ENCODE peak calls at places on chromosomes 3 and 15, in eight cellular contexts. K, O, Q, S, C, E, M and X are unnamed samples.

GRCh38 chr3:126994661-126995161 is 11.8 kb downstream of the PLXNA1 start:
- DNase-seq in K (no peak), O (no peak), Q (no peak), S (no peak), C (no peak), E (no peak), M (no peak), X (no peak)

GRCh38 chr3:100954990-100955389 is 38.2 kb downstream of the ABI3BP start:
- DNase-seq in K (no peak), O (peak), Q (no peak), S (no peak), C (no peak), E (peak), M (no peak), X (no peak)

GRCh38 chr15:100073982-100074381 is 267.8 kb downstream of the ADAMTS17 start:
- DNase-seq in K (no peak), O (no peak), Q (no peak), S (no peak), C (no peak), E (no peak), M (no peak), X (no peak)

GRCh38 chr15:37099321-37100108 is 834 bp downstream of the MEIS2 start:
- DNase-seq in K (no peak), O (no peak), Q (no peak), S (no peak), C (no peak), E (no peak), M (no peak), X (no peak)

GRCh38 chr15:82951472-82952155 is 906 bp downstream of the HOMER2 start:
- DNase-seq in K (no peak), O (no peak), Q (no peak), S (no peak), C (no peak), E (no peak), M (no peak), X (no peak)

GRCh38 chr3:13894812-13895154 is 14.9 kb upstream of the WNT7A start:
- DNase-seq in K (no peak), O (no peak), Q (no peak), S (no peak), C (no peak), E (no peak), M (no peak), X (no peak)

GRCh38 chr3:132405188-132405587 is 12.1 kb upstream of the DNAJC13 start:
- DNase-seq in K (no peak), O (no peak), Q (no peak), S (no peak), C (no peak), E (no peak), M (no peak), X (no peak)

GRCh38 chr3:123686254-123686653 is 101.4 kb upstream of the HACD2 start:
- DNase-seq in K (no peak), O (no peak), Q (no peak), S (no peak), C (no peak), E (no peak), M (no peak), X (no peak)

GRCh38 chr3:128835096-128835495 is 44.3 kb upstream of the ACAD9 start:
- DNase-seq in K (no peak), O (no peak), Q (no peak), S (no peak), C (no peak), E (no peak), M (no peak), X (no peak)

GRCh38 chr3:129184396-129184656 is 630 bp upstream of the CNBP start:
- DNase-seq in K (no peak), O (peak), Q (no peak), S (no peak), C (no peak), E (peak), M (no peak), X (no peak)

GRCh38 chr3:37856381-37856780 is 5.3 kb upstream of the CTDSPL start:
- DNase-seq in K (no peak), O (peak), Q (no peak), S (no peak), C (no peak), E (no peak), M (no peak), X (no peak)

GRCh38 chr3:12807066-12807465 is 10.6 kb downstream of the CAND2 start:
- DNase-seq in K (no peak), O (no peak), Q (no peak), S (no peak), C (no peak), E (no peak), M (no peak), X (no peak)

GRCh38 chr3:142647856-142648255 is 51.7 kb downstream of the PLS1 start:
- DNase-seq in K (no peak), O (peak), Q (no peak), S (no peak), C (no peak), E (peak), M (no peak), X (no peak)

GRCh38 chr3:186754006-186754405 is 29.4 kb upstream of the EIF4A2 start:
- DNase-seq in K (no peak), O (peak), Q (no peak), S (no peak), C (no peak), E (no peak), M (no peak), X (no peak)

GRCh38 chr3:51500632-51501131 is 867 bp upstream of the DCAF1 start:
- DNase-seq in K (no peak), O (no peak), Q (no peak), S (no peak), C (no peak), E (peak), M (no peak), X (no peak)

GRCh38 chr3:140316895-140317400 is 360.9 kb upstream of the TRIM42 start:
- DNase-seq in K (no peak), O (no peak), Q (no peak), S (no peak), C (no peak), E (no peak), M (no peak), X (no peak)

GRCh38 chr15:27127834-27128570 is 157.0 kb downstream of the GABRG3 start:
- DNase-seq in K (no peak), O (no peak), Q (no peak), S (no peak), C (no peak), E (no peak), M (no peak), X (no peak)

GRCh38 chr3:118817748-118818165 is 216.9 kb downstream of the IGSF11 start:
- DNase-seq in K (no peak), O (peak), Q (peak), S (no peak), C (peak), E (peak), M (no peak), X (peak)

GRCh38 chr3:37935756-37936666 is 54.6 kb upstream of the VILL start:
- DNase-seq in K (no peak), O (peak), Q (no peak), S (no peak), C (no peak), E (peak), M (no peak), X (no peak)

GRCh38 chr3:189724366-189724765 is 93.2 kb downstream of the TP63 start:
- DNase-seq in K (no peak), O (no peak), Q (no peak), S (no peak), C (no peak), E (no peak), M (no peak), X (peak)

GRCh38 chr15:64856429-64857145 is 14.9 kb downstream of the PLEKHO2 start:
- DNase-seq in K (no peak), O (peak), Q (no peak), S (no peak), C (no peak), E (no peak), M (no peak), X (no peak)

GRCh38 chr3:147652682-147653081 is 243.5 kb downstream of the ZIC1 start:
- DNase-seq in K (no peak), O (no peak), Q (no peak), S (no peak), C (no peak), E (no peak), M (no peak), X (no peak)

GRCh38 chr3:115146032-115146417 is 1.1 kb downstream of the ZBTB20 start:
- DNase-seq in K (peak), O (peak), Q (peak), S (peak), C (peak), E (peak), M (peak), X (peak)

GRCh38 chr15:42494998-42495360 is 455 bp upstream of the SNAP23 start:
- DNase-seq in K (no peak), O (peak), Q (no peak), S (peak), C (no peak), E (peak), M (peak), X (no peak)

GRCh38 chr3:13332740-13333139 is 87.4 kb downstream of the NUP210 start:
- DNase-seq in K (no peak), O (no peak), Q (no peak), S (no peak), C (no peak), E (no peak), M (no peak), X (no peak)

GRCh38 chr3:111434941-111435622 is 106.9 kb upstream of the CD96 start:
- DNase-seq in K (no peak), O (no peak), Q (no peak), S (no peak), C (no peak), E (no peak), M (no peak), X (no peak)

GRCh38 chr3:52063026-52063723 is 6.8 kb upstream of the DUSP7 start:
- DNase-seq in K (no peak), O (no peak), Q (no peak), S (no peak), C (peak), E (no peak), M (no peak), X (no peak)

GRCh38 chr3:171005648-171006047 is 20.9 kb downstream of the SLC2A2 start:
- DNase-seq in K (no peak), O (peak), Q (no peak), S (no peak), C (no peak), E (no peak), M (no peak), X (no peak)

GRCh38 chr15:43204016-43204901 is 16.6 kb downstream of the EPB42 start:
- DNase-seq in K (no peak), O (peak), Q (peak), S (peak), C (no peak), E (no peak), M (peak), X (no peak)

GRCh38 chr15:85874236-85874635 is 79.5 kb upstream of the KLHL25 start:
- DNase-seq in K (no peak), O (no peak), Q (no peak), S (no peak), C (no peak), E (no peak), M (no peak), X (no peak)

GRCh38 chr15:78772738-78773137 is 38.5 kb downstream of the ADAMTS7 start:
- DNase-seq in K (no peak), O (no peak), Q (no peak), S (no peak), C (no peak), E (no peak), M (no peak), X (no peak)

GRCh38 chr3:172448661-172449467 is 608 bp upstream of the GHSR start:
- DNase-seq in K (no peak), O (no peak), Q (no peak), S (no peak), C (no peak), E (no peak), M (no peak), X (no peak)

GRCh38 chr15:36814708-36815107 is 235.3 kb downstream of the CDIN1 start:
- DNase-seq in K (no peak), O (no peak), Q (no peak), S (no peak), C (no peak), E (no peak), M (no peak), X (no peak)